ENCODE peak calls at places on chromosomes 4 and X, in six cellular contexts. A is fibroblast of pulmonary artery; S is H9; W is stimulated activated CD8-positive, alpha-beta memory T cell treated with anti-CD3 and anti-CD28 coated beads, Interleukin-2, amount 100 ng/mL, for 48 hours; E is activated naive CD8-positive, alpha-beta T cell treated with anti-CD3 and anti-CD28 coated beads for 36 hours; R is OCI-LY7. L is an unnamed sample.

GRCh38 chrX:123215397-123216089 is 31.5 kb downstream of the GRIA3 start:
- DNase-seq in R (no peak), A (no peak), W (no peak), E (no peak), S (no peak), L (no peak)

GRCh38 chrX:22276781-22277180 is 4.1 kb downstream of the CBLL2 start:
- DNase-seq in S (no peak), W (no peak), A (no peak), R (no peak), E (no peak), L (no peak)

GRCh38 chr4:159748834-159749444 is 646.1 kb downstream of the RAPGEF2 start:
- DNase-seq in A (no peak), W (no peak), S (no peak), R (no peak), E (no peak), L (no peak)

GRCh38 chr4:74953647-74954046 is 20.7 kb downstream of the PARM1 start:
- DNase-seq in R (no peak), S (no peak), A (no peak), W (no peak), E (no peak), L (no peak)

GRCh38 chrX:118536687-118537461 is 41.3 kb downstream of the DOCK11 start:
- DNase-seq in R (peak; percentile 67), A (peak; percentile 46), E (peak; percentile 30), S (no peak), W (no peak), L (no peak)

GRCh38 chrX:78357342-78358055 is 30.1 kb upstream of the CYSLTR1 start:
- DNase-seq in R (no peak), W (no peak), S (no peak), E (no peak), A (no peak), L (no peak)

GRCh38 chrX:107700317-107700774 is 72.0 kb downstream of the PRPS1 start:
- DNase-seq in R (no peak), E (no peak), A (peak; percentile 79), S (no peak), W (no peak), L (no peak)

GRCh38 chr4:185238750-185239149 is 29.4 kb downstream of the SNX25 start:
- DNase-seq in E (no peak), S (no peak), A (no peak), R (no peak), W (no peak), L (no peak)

GRCh38 chr4:99634742-99635360 is 22.8 kb downstream of the C4orf54 start:
- DNase-seq in A (no peak), E (no peak), S (no peak), W (no peak), R (no peak), L (no peak)

GRCh38 chr4:14977836-14978235 is 24.4 kb upstream of the CPEB2 start:
- DNase-seq in A (no peak), W (no peak), S (no peak), R (no peak), E (no peak), L (no peak)

GRCh38 chrX:154444755-154445246 is 860 bp downstream of the FAM50A start:
- DNase-seq in E (no peak), S (no peak), R (no peak), W (no peak), A (no peak), L (no peak)

GRCh38 chr4:56786955-56787354 is 34.5 kb downstream of the SPINK2 start:
- DNase-seq in A (peak; percentile 82), W (no peak), S (no peak), R (no peak), E (no peak), L (no peak)

GRCh38 chr4:47642985-47643745 is 158.1 kb downstream of the ATP10D start:
- DNase-seq in A (peak; percentile 42), R (no peak), W (no peak), E (no peak), S (no peak), L (no peak)

GRCh38 chrX:84259868-84260267 is 71.9 kb upstream of the RPS6KA6 start:
- DNase-seq in E (no peak), W (no peak), R (no peak), A (no peak), S (no peak), L (no peak)

GRCh38 chr4:153566751-153567150 is 100.6 kb downstream of the TMEM131L start:
- DNase-seq in A (no peak), W (no peak), R (no peak), S (no peak), E (no peak), L (no peak)

GRCh38 chrX:150766351-150767044 is 73.3 kb downstream of the MTMR1 start:
- DNase-seq in S (peak; percentile 54), E (no peak), R (peak; percentile 9), W (no peak), A (no peak), L (no peak)

GRCh38 chr4:16225139-16225538 is 1.1 kb downstream of the TAPT1 start:
- DNase-seq in S (no peak), W (no peak), A (peak; percentile 49), E (no peak), R (peak; percentile 65), L (no peak)

GRCh38 chr4:107035711-107036601 is at the start of gene DKK2:
- DNase-seq in E (peak; percentile 1), S (peak; percentile 41), A (no peak), W (no peak), R (no peak), L (no peak)

GRCh38 chr4:153177841-153178240 is 26.4 kb upstream of the TRIM2 start:
- DNase-seq in R (no peak), E (no peak), A (no peak), W (no peak), S (no peak), L (no peak)

GRCh38 chr4:150695162-150695561 is 113.2 kb downstream of the MAB21L2 start:
- DNase-seq in S (no peak), E (no peak), R (no peak), A (no peak), W (no peak), L (no peak)

GRCh38 chr4:182826391-182826790 is 90.8 kb downstream of the DCTD start:
- DNase-seq in R (peak; percentile 12), W (no peak), A (no peak), E (peak; percentile 17), S (no peak), L (no peak)

GRCh38 chr4:148962539-148963290 is 520.5 kb upstream of the NR3C2 start:
- DNase-seq in R (no peak), W (no peak), A (peak; percentile 0), S (no peak), E (no peak), L (no peak)

GRCh38 chrX:39813631-39814246 is 284.0 kb downstream of the BCOR start:
- DNase-seq in R (no peak), S (no peak), E (no peak), W (no peak), A (peak; percentile 86), L (no peak)

GRCh38 chrX:137151403-137151802 is 117.6 kb upstream of the GPR101 start:
- DNase-seq in W (no peak), A (no peak), R (no peak), E (no peak), S (peak; percentile 26), L (no peak)

GRCh38 chr4:7967501-7968261 is 28.0 kb upstream of the AFAP1 start:
- DNase-seq in R (no peak), S (no peak), W (no peak), E (no peak), A (peak; percentile 56), L (no peak)

GRCh38 chr4:137283737-137284136 is 248.6 kb downstream of the PCDH18 start:
- DNase-seq in R (no peak), A (peak; percentile 57), S (no peak), E (no peak), W (no peak), L (no peak)

GRCh38 chr4:152961041-152961751 is 25.1 kb downstream of the FHDC1 start:
- DNase-seq in E (no peak), R (no peak), W (no peak), A (no peak), S (no peak), L (no peak)

GRCh38 chrX:30308263-30309138 is 689 bp downstream of the NR0B1 start:
- DNase-seq in R (no peak), S (peak; percentile 60), W (no peak), E (no peak), A (peak; percentile 7), L (no peak)

GRCh38 chrX:154011376-154012335 is 8.0 kb downstream of the IRAK1 start:
- DNase-seq in S (no peak), W (no peak), E (no peak), R (no peak), A (no peak), L (no peak)